ENCODE peak calls at places on chromosome 1, in four cellular contexts. G is SK-N-SH, P is K562, R is H1. X is an unnamed sample.

GRCh38 chr1:43831866-43832654 is 101.5 kb upstream of the ARTN start:
- DNase-seq in G (no peak), P (no peak), R (no peak), X (no peak)

GRCh38 chr1:234745844-234746797 is 136.1 kb upstream of the IRF2BP2 start:
- DNase-seq in G (peak; percentile 71), P (peak; percentile 83), R (no peak), X (no peak)

GRCh38 chr1:11412166-11412565 is 66.8 kb upstream of the DISP3 start:
- DNase-seq in G (no peak), P (no peak), R (no peak), X (no peak)

GRCh38 chr1:68188644-68189340 is 43.5 kb downstream of the WLS start:
- DNase-seq in G (no peak), P (no peak), R (no peak), X (no peak)

GRCh38 chr1:115134850-115135484 is 45.7 kb upstream of the TSPAN2 start:
- DNase-seq in G (no peak), P (no peak), R (no peak), X (no peak)

GRCh38 chr1:228013322-228014234 is 6.8 kb downstream of the WNT3A start:
- DNase-seq in G (no peak), P (peak; percentile 8), R (no peak), X (no peak)

GRCh38 chr1:44884746-44885145 is 41.7 kb upstream of the PTCH2 start:
- DNase-seq in G (no peak), P (no peak), R (no peak), X (no peak)

GRCh38 chr1:233114159-233114558 is 163.7 kb downstream of the NTPCR start:
- DNase-seq in G (no peak), P (no peak), R (no peak), X (no peak)

GRCh38 chr1:110298991-110299390 is 40.2 kb upstream of the RBM15 start:
- DNase-seq in G (no peak), P (no peak), R (no peak), X (no peak)

GRCh38 chr1:37476460-37477197 is 2.2 kb downstream of the ZC3H12A start:
- DNase-seq in G (no peak), P (no peak), R (no peak), X (no peak)

GRCh38 chr1:210262897-210263272 is 30.3 kb downstream of the SERTAD4 start:
- DNase-seq in G (no peak), P (no peak), R (no peak), X (no peak)

GRCh38 chr1:116754203-116754977 is at the start of gene CD2:
- DNase-seq in G (no peak), P (no peak), R (no peak), X (no peak)

GRCh38 chr1:157272264-157272663 is 134.1 kb upstream of the ETV3 start:
- DNase-seq in G (no peak), P (no peak), R (no peak), X (no peak)

GRCh38 chr1:12080156-12080555 is 17.1 kb downstream of the TNFRSF8 start:
- DNase-seq in G (no peak), P (no peak), R (no peak), X (no peak)

GRCh38 chr1:175503538-175503937 is 239.9 kb downstream of the TNR start:
- DNase-seq in G (no peak), P (no peak), R (no peak), X (no peak)

GRCh38 chr1:42420911-42421585 is 34.8 kb downstream of the ZMYND12 start:
- DNase-seq in G (peak; percentile 76), P (no peak), R (no peak), X (no peak)

GRCh38 chr1:155880251-155880650 is 20.9 kb downstream of the SYT11 start:
- DNase-seq in G (no peak), P (no peak), R (no peak), X (no peak)
- TF ChIP-seq TEAD4 in G (no peak), P (no peak), R (no peak), X (no peak)

GRCh38 chr1:46041974-46042373 is 90.5 kb downstream of the PIK3R3 start:
- DNase-seq in G (no peak), P (no peak), R (no peak), X (no peak)

GRCh38 chr1:46044116-46044515 is 88.3 kb downstream of the PIK3R3 start:
- DNase-seq in G (no peak), P (no peak), R (no peak), X (no peak)

GRCh38 chr1:46041551-46041950 is 90.9 kb downstream of the PIK3R3 start:
- DNase-seq in G (no peak), P (no peak), R (no peak), X (no peak)

GRCh38 chr1:46039571-46040052 is 92.8 kb downstream of the PIK3R3 start:
- DNase-seq in G (no peak), P (no peak), R (no peak), X (no peak)

GRCh38 chr1:46043491-46044017 is 88.9 kb downstream of the PIK3R3 start:
- DNase-seq in G (no peak), P (no peak), R (peak; percentile 41), X (peak; percentile 41)
- TF ChIP-seq TEAD4 in G (no peak), P (no peak), R (no peak), X (no peak)

GRCh38 chr1:232096751-232097150 is 470.2 kb downstream of the DISC1 start:
- DNase-seq in G (no peak), P (no peak), R (no peak), X (no peak)
- TF ChIP-seq TEAD4 in G (no peak), P (no peak), R (no peak), X (no peak)

GRCh38 chr1:238457610-238458009 is 566.9 kb upstream of the ZP4 start:
- DNase-seq in G (no peak), P (no peak), R (no peak), X (no peak)

GRCh38 chr1:238451006-238451405 is 560.3 kb upstream of the ZP4 start:
- DNase-seq in G (no peak), P (no peak), R (no peak), X (no peak)

DNA sequence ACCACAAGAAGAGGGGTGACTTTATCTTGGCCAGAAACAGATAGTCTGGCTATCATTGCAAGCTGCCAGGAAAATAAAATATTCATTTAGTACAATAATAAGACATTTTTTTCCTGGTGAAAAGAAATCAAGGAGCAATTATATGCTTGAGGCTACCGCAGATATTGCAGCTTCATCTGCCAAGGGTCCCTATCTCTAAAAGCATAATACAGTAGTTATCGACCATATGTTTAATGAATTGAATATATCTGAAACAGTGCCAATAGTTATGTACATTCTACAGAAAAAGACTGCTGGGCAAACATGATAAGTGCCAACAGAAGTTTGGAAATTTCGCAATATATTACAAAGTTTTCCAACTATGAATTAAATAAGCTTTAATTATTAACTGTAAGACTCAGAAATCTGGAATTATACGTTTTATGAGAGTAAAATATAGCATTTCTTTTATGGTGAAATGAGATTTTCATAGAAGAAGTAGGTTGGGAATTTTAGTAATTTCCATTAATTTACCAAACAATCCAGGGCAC is 561.1 kb upstream of the ZP4 start:
- DNase-seq in G (no peak), P (no peak), R (no peak), X (no peak)
- TF ChIP-seq TEAD4 in G (no peak), P (no peak), R (no peak), X (no peak)

GRCh38 chr1:62676606-62677356 is 11.4 kb downstream of the DOCK7 start:
- DNase-seq in G (no peak), P (no peak), R (no peak), X (no peak)
- TF ChIP-seq TEAD4 in G (no peak), P (no peak), R (no peak), X (no peak)

X was measured in WTC11.